ENCODE peak calls at places on chromosomes 6 and 20, in ten cellular contexts. T is EH; W is tibial artery; G is tibial nerve; H is right lobe of liver; U is NCI-H1092; F is NCI-H1436; E is HFFc6; C is stimulated activated CD4-positive, alpha-beta T cell treated with anti-CD3 and anti-CD28 coated beads, Interleukin-12 subunit alpha, Interleukin-12 subunit beta, amount 100 ng/mL, for 24 hours; A is iris pigment epithelial cell. P is an unnamed sample.

GRCh38 chr20:13525225-13525940 is 113.3 kb downstream of the TASP1 start:
- DNase-seq in T (peak), W (no peak), G (no peak), H (no peak), U (no peak), F (no peak), E (peak), C (no peak), A (peak), P (peak)

GRCh38 chr20:31968299-31969126 is 562 bp downstream of the XKR7 start:
- DNase-seq in T (peak), W (peak), G (peak), H (peak), U (no peak), F (no peak), E (peak), C (peak), A (peak), P (peak)

GRCh38 chr6:158835616-158836221 is 16.6 kb upstream of the EZR start:
- DNase-seq in T (no peak), W (no peak), G (no peak), H (peak), U (no peak), F (no peak), E (no peak), C (no peak), A (no peak), P (no peak)

GRCh38 chr6:123489589-123489988 is 147.2 kb downstream of the TRDN start:
- DNase-seq in T (no peak), W (no peak), G (no peak), H (no peak), U (no peak), F (no peak), E (no peak), C (no peak), A (no peak), P (no peak)

GRCh38 chr6:111605100-111605748 is 454 bp downstream of the TRAF3IP2 start:
- DNase-seq in T (peak), W (peak), G (peak), H (peak), U (no peak), F (no peak), E (peak), C (no peak), A (peak), P (peak)

GRCh38 chr6:111483736-111484654 is 977 bp upstream of the REV3L start:
- DNase-seq in T (peak), W (peak), G (peak), H (peak), U (peak), F (peak), E (peak), C (peak), A (peak), P (peak)

GRCh38 chr6:169252805-169253189 is 849 bp downstream of the THBS2 start:
- DNase-seq in T (peak), W (no peak), G (no peak), H (no peak), U (peak), F (peak), E (no peak), C (no peak), A (peak), P (no peak)

GRCh38 chr6:138107078-138107751 is at the start of gene PERP:
- DNase-seq in T (peak), W (peak), G (peak), H (peak), U (peak), F (peak), E (peak), C (peak), A (peak), P (peak)

GRCh38 chr6:31717499-31718222 is 2.5 kb downstream of the LY6G6D start:
- DNase-seq in T (no peak), W (no peak), G (no peak), H (no peak), U (no peak), F (peak), E (no peak), C (no peak), A (no peak), P (no peak)

GRCh38 chr6:44563397-44563796 is 175.9 kb downstream of the CDC5L start:
- DNase-seq in T (no peak), W (no peak), G (no peak), H (no peak), U (no peak), F (no peak), E (no peak), C (no peak), A (peak), P (no peak)

GRCh38 chr6:113862112-113862511 is 5.0 kb downstream of the MARCKS start:
- DNase-seq in T (no peak), W (no peak), G (no peak), H (no peak), U (no peak), F (no peak), E (no peak), C (no peak), A (no peak), P (no peak)

GRCh38 chr6:89209457-89209856 is 7.7 kb downstream of the GABRR1 start:
- DNase-seq in T (no peak), W (no peak), G (no peak), H (no peak), U (no peak), F (peak), E (no peak), C (no peak), A (no peak), P (no peak)

GRCh38 chr6:166775180-166775922 is 148.3 kb upstream of the RPS6KA2 start:
- DNase-seq in T (peak), W (peak), G (no peak), H (no peak), U (peak), F (peak), E (peak), C (peak), A (peak), P (peak)

GRCh38 chr20:41452226-41452625 is 85.6 kb upstream of the EMILIN3 start:
- DNase-seq in T (no peak), W (no peak), G (no peak), H (no peak), U (no peak), F (no peak), E (no peak), C (no peak), A (no peak), P (no peak)

GRCh38 chr6:1329708-1330107 is 17.8 kb downstream of the FOXQ1 start:
- DNase-seq in T (no peak), W (no peak), G (no peak), H (no peak), U (no peak), F (no peak), E (no peak), C (no peak), A (no peak), P (no peak)

GRCh38 chr6:102355578-102355977 is 962.1 kb downstream of the GRIK2 start:
- DNase-seq in T (no peak), W (no peak), G (no peak), H (no peak), U (no peak), F (no peak), E (no peak), C (no peak), A (no peak), P (no peak)

GRCh38 chr6:138502546-138502945 is 3.3 kb upstream of the NHSL1 start:
- DNase-seq in T (no peak), W (no peak), G (no peak), H (no peak), U (no peak), F (no peak), E (no peak), C (no peak), A (no peak), P (no peak)

P was measured in RCC 7860.